ENCODE peak calls at places on chromosomes 4 and X, in eight cellular contexts. One of them, this sample, is unnamed.

GRCh38 chrX:51420610-51421009 is 75.8 kb downstream of the NUDT11 start:
- DNase-seq in IMR-90: peak
- DNase-seq in HFFc6: peak
- DNase-seq in CD8-positive, alpha-beta T cell: no peak
- DNase-seq in AG09319: no peak
- DNase-seq in GM10248: no peak
- DNase-seq in fibroblast of lung: peak
- DNase-seq in GM20000: no peak
- DNase-seq in this sample: no peak

GRCh38 chrX:147958316-147958715 is 22.8 kb upstream of the FMR1NB start:
- DNase-seq in IMR-90: peak
- DNase-seq in HFFc6: peak
- DNase-seq in CD8-positive, alpha-beta T cell: no peak
- DNase-seq in AG09319: peak
- DNase-seq in GM10248: no peak
- DNase-seq in fibroblast of lung: peak
- DNase-seq in GM20000: no peak
- DNase-seq in this sample: no peak

GRCh38 chr4:186192068-186192751 is 843 bp downstream of the CYP4V2 start:
- DNase-seq in IMR-90: peak
- DNase-seq in HFFc6: peak
- DNase-seq in CD8-positive, alpha-beta T cell: peak
- DNase-seq in AG09319: no peak
- DNase-seq in GM10248: no peak
- DNase-seq in fibroblast of lung: peak
- DNase-seq in GM20000: peak
- DNase-seq in this sample: no peak

GRCh38 chr4:168483786-168484185 is 3.5 kb upstream of the DDX60L start:
- DNase-seq in IMR-90: peak
- DNase-seq in HFFc6: peak
- DNase-seq in CD8-positive, alpha-beta T cell: no peak
- DNase-seq in AG09319: no peak
- DNase-seq in GM10248: no peak
- DNase-seq in fibroblast of lung: peak
- DNase-seq in GM20000: no peak
- DNase-seq in this sample: no peak

GRCh38 chr4:82797591-82798081 is 960 bp downstream of the SCD5 start:
- DNase-seq in IMR-90: peak
- DNase-seq in HFFc6: no peak
- DNase-seq in CD8-positive, alpha-beta T cell: no peak
- DNase-seq in AG09319: no peak
- DNase-seq in GM10248: peak
- DNase-seq in fibroblast of lung: peak
- DNase-seq in GM20000: peak
- DNase-seq in this sample: no peak

GRCh38 chr4:78426972-78427371 is 124.6 kb upstream of the ANXA3 start:
- DNase-seq in IMR-90: no peak
- DNase-seq in HFFc6: no peak
- DNase-seq in CD8-positive, alpha-beta T cell: no peak
- DNase-seq in AG09319: no peak
- DNase-seq in GM10248: no peak
- DNase-seq in fibroblast of lung: no peak
- DNase-seq in GM20000: no peak
- DNase-seq in this sample: no peak

GRCh38 chr4:6963139-6963611 is 53.5 kb downstream of the TBC1D14 start:
- DNase-seq in IMR-90: peak
- DNase-seq in HFFc6: no peak
- DNase-seq in CD8-positive, alpha-beta T cell: no peak
- DNase-seq in AG09319: no peak
- DNase-seq in GM10248: peak
- DNase-seq in fibroblast of lung: peak
- DNase-seq in GM20000: no peak
- DNase-seq in this sample: no peak

GRCh38 chr4:188841523-188841922 is 702.3 kb downstream of the TRIML1 start:
- DNase-seq in IMR-90: no peak
- DNase-seq in HFFc6: peak
- DNase-seq in CD8-positive, alpha-beta T cell: no peak
- DNase-seq in AG09319: no peak
- DNase-seq in GM10248: no peak
- DNase-seq in fibroblast of lung: no peak
- DNase-seq in GM20000: no peak
- DNase-seq in this sample: no peak

GRCh38 chr4:143559757-143560147 is 46.2 kb downstream of the SMARCA5 start:
- DNase-seq in IMR-90: no peak
- DNase-seq in HFFc6: no peak
- DNase-seq in CD8-positive, alpha-beta T cell: no peak
- DNase-seq in AG09319: no peak
- DNase-seq in GM10248: peak
- DNase-seq in fibroblast of lung: no peak
- DNase-seq in GM20000: no peak
- DNase-seq in this sample: no peak

GRCh38 chr4:2177443-2178093 is 64.4 kb downstream of the HAUS3 start:
- DNase-seq in IMR-90: no peak
- DNase-seq in HFFc6: no peak
- DNase-seq in CD8-positive, alpha-beta T cell: no peak
- DNase-seq in AG09319: no peak
- DNase-seq in GM10248: no peak
- DNase-seq in fibroblast of lung: no peak
- DNase-seq in GM20000: no peak
- DNase-seq in this sample: no peak

DNA sequence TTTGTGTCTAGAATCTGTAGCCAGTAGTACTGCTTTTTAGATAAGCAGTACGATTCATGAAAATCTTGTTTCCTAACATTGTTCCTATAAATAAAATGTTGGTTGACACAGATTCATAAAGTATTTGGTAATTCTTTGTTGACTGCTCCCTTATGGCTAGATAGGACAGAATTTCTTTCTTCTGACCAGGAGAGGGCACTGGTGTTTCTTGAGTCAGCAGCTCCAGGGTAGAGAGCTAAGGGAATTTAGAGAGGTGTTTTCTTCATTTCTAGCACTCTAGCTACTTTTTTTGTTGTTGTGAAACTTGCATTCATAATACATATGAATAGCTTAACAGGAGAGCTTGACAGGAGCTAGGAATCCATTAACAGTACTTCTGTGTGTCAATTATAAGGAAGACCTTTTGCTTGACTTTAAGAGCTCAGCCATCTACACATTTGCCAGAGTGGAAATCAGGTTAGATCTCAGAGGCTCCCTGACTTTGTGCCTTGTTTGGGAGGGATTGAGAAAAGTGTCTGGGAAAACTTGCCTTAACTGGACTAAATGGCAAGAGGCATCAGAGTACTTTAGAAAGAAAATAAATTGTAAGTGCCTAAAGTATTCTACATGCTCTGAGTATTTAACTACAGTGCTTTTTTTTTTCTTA is 756.1 kb downstream of the SH3BGRL start:
- DNase-seq in IMR-90: peak
- DNase-seq in HFFc6: no peak
- DNase-seq in CD8-positive, alpha-beta T cell: no peak
- DNase-seq in AG09319: no peak
- DNase-seq in GM10248: peak
- DNase-seq in fibroblast of lung: peak
- DNase-seq in GM20000: peak
- DNase-seq in this sample: no peak
- TF ChIP-seq CTCF in IMR-90: peak
- TF ChIP-seq CTCF in HFFc6: no peak
- TF ChIP-seq CTCF in CD8-positive, alpha-beta T cell: no peak
- TF ChIP-seq CTCF in AG09319: peak
- TF ChIP-seq CTCF in GM10248: peak
- TF ChIP-seq CTCF in fibroblast of lung: no peak
- TF ChIP-seq CTCF in GM20000: no peak
- TF ChIP-seq CTCF in this sample: no peak

DNA sequence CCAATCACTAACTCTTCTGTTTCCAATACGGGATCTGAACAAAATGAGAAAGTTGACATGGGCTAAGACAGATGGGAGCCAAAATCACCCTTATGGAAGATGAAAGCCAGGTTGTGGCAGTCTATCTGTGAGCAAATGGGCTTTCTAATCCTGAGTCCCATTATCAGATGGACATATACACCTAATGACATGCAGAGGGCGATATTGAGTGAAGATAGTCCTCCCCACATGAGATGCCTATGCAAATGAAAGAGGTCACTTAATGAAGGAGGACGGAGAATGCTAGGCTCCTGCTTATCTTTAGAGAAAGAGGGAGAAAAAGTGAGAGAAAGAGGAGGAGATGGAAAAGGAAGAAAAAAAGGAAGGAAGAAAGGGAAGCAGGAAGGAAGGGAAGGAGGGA is 547.5 kb downstream of the NLGN4X start:
- DNase-seq in IMR-90: no peak
- DNase-seq in HFFc6: no peak
- DNase-seq in CD8-positive, alpha-beta T cell: no peak
- DNase-seq in AG09319: no peak
- DNase-seq in GM10248: no peak
- DNase-seq in fibroblast of lung: peak
- DNase-seq in GM20000: peak
- DNase-seq in this sample: no peak
- TF ChIP-seq CTCF in IMR-90: no peak
- TF ChIP-seq CTCF in HFFc6: no peak
- TF ChIP-seq CTCF in CD8-positive, alpha-beta T cell: no peak
- TF ChIP-seq CTCF in AG09319: peak
- TF ChIP-seq CTCF in GM10248: no peak
- TF ChIP-seq CTCF in fibroblast of lung: no peak
- TF ChIP-seq CTCF in GM20000: no peak
- TF ChIP-seq CTCF in this sample: no peak

GRCh38 chrX:77275392-77275791 is 171.8 kb upstream of the FGF16 start:
- DNase-seq in IMR-90: no peak
- DNase-seq in HFFc6: no peak
- DNase-seq in CD8-positive, alpha-beta T cell: no peak
- DNase-seq in AG09319: no peak
- DNase-seq in GM10248: no peak
- DNase-seq in fibroblast of lung: no peak
- DNase-seq in GM20000: no peak
- DNase-seq in this sample: no peak

DNA sequence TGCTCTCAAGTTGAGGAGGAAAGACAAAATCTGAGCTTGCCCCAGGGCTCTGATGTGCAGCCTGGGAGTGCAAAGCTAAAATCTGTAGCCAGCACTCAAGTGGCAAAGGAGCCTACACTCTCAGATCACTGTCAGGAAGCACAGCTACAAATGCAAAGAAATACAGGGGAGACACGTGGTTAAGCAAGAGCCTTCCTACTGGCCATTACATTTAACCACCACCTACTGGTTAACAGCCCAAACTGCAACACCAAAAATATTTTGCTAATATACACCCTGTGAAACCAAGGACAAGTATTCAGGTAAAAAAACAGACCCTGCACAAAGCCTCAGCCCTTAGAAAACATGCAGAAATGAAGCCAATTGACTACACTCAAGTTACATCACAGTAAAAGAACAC is 170.4 kb upstream of the FGF16 start:
- DNase-seq in IMR-90: no peak
- DNase-seq in HFFc6: no peak
- DNase-seq in CD8-positive, alpha-beta T cell: no peak
- DNase-seq in AG09319: no peak
- DNase-seq in GM10248: no peak
- DNase-seq in fibroblast of lung: no peak
- DNase-seq in GM20000: no peak
- DNase-seq in this sample: no peak
- TF ChIP-seq CTCF in IMR-90: no peak
- TF ChIP-seq CTCF in HFFc6: no peak
- TF ChIP-seq CTCF in CD8-positive, alpha-beta T cell: no peak
- TF ChIP-seq CTCF in AG09319: no peak
- TF ChIP-seq CTCF in GM10248: no peak
- TF ChIP-seq CTCF in fibroblast of lung: no peak
- TF ChIP-seq CTCF in GM20000: no peak
- TF ChIP-seq CTCF in this sample: no peak

GRCh38 chr4:159048166-159048886 is 54.6 kb upstream of the RAPGEF2 start:
- DNase-seq in IMR-90: peak
- DNase-seq in HFFc6: peak
- DNase-seq in CD8-positive, alpha-beta T cell: no peak
- DNase-seq in AG09319: peak
- DNase-seq in GM10248: no peak
- DNase-seq in fibroblast of lung: peak
- DNase-seq in GM20000: no peak
- DNase-seq in this sample: no peak
- TF ChIP-seq CTCF in IMR-90: no peak
- TF ChIP-seq CTCF in HFFc6: no peak
- TF ChIP-seq CTCF in CD8-positive, alpha-beta T cell: no peak
- TF ChIP-seq CTCF in AG09319: no peak
- TF ChIP-seq CTCF in GM10248: no peak
- TF ChIP-seq CTCF in fibroblast of lung: no peak
- TF ChIP-seq CTCF in GM20000: no peak
- TF ChIP-seq CTCF in this sample: no peak

GRCh38 chr4:48906283-48907173 is at the start of gene OCIAD2:
- DNase-seq in IMR-90: no peak
- DNase-seq in HFFc6: no peak
- DNase-seq in CD8-positive, alpha-beta T cell: peak
- DNase-seq in AG09319: no peak
- DNase-seq in GM10248: peak
- DNase-seq in fibroblast of lung: peak
- DNase-seq in GM20000: peak
- DNase-seq in this sample: peak
- TF ChIP-seq CTCF in IMR-90: no peak
- TF ChIP-seq CTCF in HFFc6: no peak
- TF ChIP-seq CTCF in CD8-positive, alpha-beta T cell: peak
- TF ChIP-seq CTCF in AG09319: no peak
- TF ChIP-seq CTCF in GM10248: peak
- TF ChIP-seq CTCF in fibroblast of lung: no peak
- TF ChIP-seq CTCF in GM20000: peak
- TF ChIP-seq CTCF in this sample: peak

GRCh38 chr4:42709392-42710065 is 52.6 kb upstream of the ATP8A1 start:
- DNase-seq in IMR-90: no peak
- DNase-seq in HFFc6: no peak
- DNase-seq in CD8-positive, alpha-beta T cell: no peak
- DNase-seq in AG09319: no peak
- DNase-seq in GM10248: no peak
- DNase-seq in fibroblast of lung: no peak
- DNase-seq in GM20000: no peak
- DNase-seq in this sample: no peak
- TF ChIP-seq CTCF in IMR-90: no peak
- TF ChIP-seq CTCF in HFFc6: no peak
- TF ChIP-seq CTCF in CD8-positive, alpha-beta T cell: no peak
- TF ChIP-seq CTCF in AG09319: no peak
- TF ChIP-seq CTCF in GM10248: no peak
- TF ChIP-seq CTCF in fibroblast of lung: no peak
- TF ChIP-seq CTCF in GM20000: no peak
- TF ChIP-seq CTCF in this sample: no peak